ENCODE peak calls at places on chromosomes 6 and 20, in six cellular contexts. Z, S, A, M, G and C are unnamed samples.

GRCh38 chr6:54112171-54112650 is 968 bp downstream of the MLIP start:
- DNase-seq in Z (no peak), S (no peak), A (no peak), M (no peak), G (no peak), C (no peak)

GRCh38 chr6:4359108-4359710 is 223.8 kb upstream of the ECI2 start:
- DNase-seq in Z (no peak), S (no peak), A (no peak), M (no peak), G (no peak), C (no peak)

GRCh38 chr6:158799051-158799792 is 19.9 kb downstream of the EZR start:
- DNase-seq in Z (no peak), S (peak), A (no peak), M (no peak), G (no peak), C (peak)

GRCh38 chr6:10837009-10837691 is 1.2 kb downstream of the MAK start:
- DNase-seq in Z (no peak), S (no peak), A (peak), M (no peak), G (no peak), C (peak)

GRCh38 chr20:58892126-58892931 is 39.8 kb downstream of the GNAS start:
- DNase-seq in Z (peak), S (no peak), A (peak), M (no peak), G (no peak), C (peak)

GRCh38 chr6:158707120-158707519 is 57.3 kb downstream of the SYTL3 start:
- DNase-seq in Z (no peak), S (no peak), A (no peak), M (no peak), G (no peak), C (peak)

GRCh38 chr6:113873043-113873667 is 16.0 kb downstream of the MARCKS start:
- DNase-seq in Z (no peak), S (no peak), A (peak), M (no peak), G (no peak), C (no peak)

GRCh38 chr20:24619212-24619611 is 149.8 kb downstream of the SYNDIG1 start:
- DNase-seq in Z (no peak), S (no peak), A (no peak), M (no peak), G (no peak), C (no peak)

GRCh38 chr6:112004397-112005341 is 49.2 kb upstream of the CCN6 start:
- DNase-seq in Z (no peak), S (no peak), A (no peak), M (no peak), G (no peak), C (no peak)

GRCh38 chr20:57714409-57715267 is 4.8 kb upstream of the PMEPA1 start:
- DNase-seq in Z (no peak), S (peak), A (no peak), M (peak), G (no peak), C (peak)

GRCh38 chr6:16758163-16758975 is 2.9 kb downstream of the ATXN1 start:
- DNase-seq in Z (no peak), S (no peak), A (no peak), M (no peak), G (no peak), C (peak)

GRCh38 chr20:37881601-37882343 is 21.2 kb upstream of the VSTM2L start:
- DNase-seq in Z (no peak), S (no peak), A (no peak), M (no peak), G (no peak), C (no peak)

GRCh38 chr20:12112665-12113064 is 195.0 kb downstream of the BTBD3 start:
- DNase-seq in Z (no peak), S (no peak), A (no peak), M (no peak), G (no peak), C (no peak)

GRCh38 chr6:107840636-107841264 is 16.6 kb upstream of the SCML4 start:
- DNase-seq in Z (no peak), S (no peak), A (no peak), M (no peak), G (no peak), C (no peak)

GRCh38 chr6:39889229-39889628 is 45.0 kb downstream of the MOCS1 start:
- DNase-seq in Z (no peak), S (no peak), A (no peak), M (no peak), G (no peak), C (no peak)

GRCh38 chr6:99879431-99879830 is 114.6 kb downstream of the MCHR2 start:
- DNase-seq in Z (no peak), S (no peak), A (no peak), M (no peak), G (no peak), C (no peak)

GRCh38 chr20:56627122-56628014 is 1.7 kb upstream of the TFAP2C start:
- DNase-seq in Z (no peak), S (no peak), A (peak), M (no peak), G (no peak), C (no peak)

GRCh38 chr6:142853244-142854180 is 91.5 kb downstream of the HIVEP2 start:
- DNase-seq in Z (no peak), S (no peak), A (no peak), M (no peak), G (no peak), C (no peak)

GRCh38 chr6:11264100-11264499 is 31.6 kb upstream of the NEDD9 start:
- DNase-seq in Z (no peak), S (no peak), A (peak), M (no peak), G (no peak), C (no peak)

DNA sequence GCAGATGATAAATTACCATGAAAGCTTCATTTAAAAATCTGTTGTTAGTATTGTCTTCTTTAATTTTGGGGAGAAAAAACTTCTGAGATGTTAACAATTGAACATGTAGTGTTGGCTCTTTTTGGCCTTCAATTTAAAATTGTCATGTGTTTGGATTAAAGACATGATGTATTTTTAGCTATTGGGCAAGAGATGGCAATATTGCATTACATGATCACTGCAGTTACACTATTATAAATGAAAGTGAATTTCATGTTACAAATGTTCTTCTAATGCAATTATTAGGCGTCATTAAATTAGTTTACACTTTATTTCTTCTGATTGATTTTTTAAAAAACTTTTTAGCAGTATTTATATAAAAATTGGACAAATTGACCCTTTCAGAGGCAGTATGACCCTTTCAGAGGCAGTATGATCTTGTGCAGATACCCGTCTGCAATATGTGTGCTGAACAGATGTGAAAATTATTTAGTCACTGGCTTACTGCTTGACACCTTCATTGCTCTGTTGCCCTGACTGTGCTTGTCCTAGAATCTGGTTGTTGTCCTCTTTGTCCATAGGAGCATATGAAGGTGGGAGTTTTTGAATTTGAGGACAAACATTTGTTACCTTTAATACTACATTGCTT is 25.8 kb downstream of the CDKAL1 start:
- DNase-seq in Z (no peak), S (no peak), A (no peak), M (no peak), G (no peak), C (no peak)
- TF ChIP-seq CTCF in Z (no peak), S (no peak), A (no peak), M (no peak), G (no peak), C (no peak)

GRCh38 chr20:44460795-44461141 is 14.9 kb upstream of the TTPAL start:
- DNase-seq in Z (no peak), S (no peak), A (no peak), M (peak), G (no peak), C (peak)
- TF ChIP-seq CTCF in Z (peak), S (peak), A (peak), M (peak), G (peak), C (peak)

GRCh38 chr6:163579880-163580295 is 165.4 kb downstream of the QKI start:
- DNase-seq in Z (no peak), S (no peak), A (no peak), M (no peak), G (no peak), C (peak)
- TF ChIP-seq CTCF in Z (no peak), S (no peak), A (no peak), M (peak), G (peak), C (peak)

GRCh38 chr20:10323729-10324128 is 105.1 kb downstream of the SNAP25 start:
- DNase-seq in Z (no peak), S (no peak), A (no peak), M (no peak), G (no peak), C (no peak)
- TF ChIP-seq CTCF in Z (no peak), S (no peak), A (no peak), M (no peak), G (no peak), C (no peak)

DNA sequence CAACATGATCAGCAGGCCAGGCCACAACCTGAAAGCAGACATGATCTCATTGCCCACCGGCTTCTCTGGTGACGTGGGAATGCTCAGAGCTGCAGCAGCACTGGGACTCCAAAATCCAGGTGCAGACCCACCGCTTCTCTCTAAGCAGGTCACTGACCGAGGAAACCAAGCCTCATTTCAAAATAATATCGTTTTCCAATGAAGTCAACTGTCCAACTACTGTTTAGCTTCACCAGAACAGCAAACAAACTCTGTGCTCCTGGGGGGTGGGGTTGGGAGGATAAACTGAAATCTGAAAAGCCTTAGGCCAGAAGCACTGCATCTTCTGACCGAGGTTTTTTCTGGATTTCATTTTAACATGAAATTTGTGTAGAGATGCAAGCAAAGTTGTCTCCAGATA is at the start of gene GPLD1:
- DNase-seq in Z (no peak), S (no peak), A (no peak), M (no peak), G (no peak), C (no peak)
- TF ChIP-seq CTCF in Z (no peak), S (no peak), A (no peak), M (no peak), G (no peak), C (no peak)

GRCh38 chr6:128370072-128370471 is 150.3 kb downstream of the PTPRK start:
- DNase-seq in Z (no peak), S (peak), A (no peak), M (peak), G (no peak), C (peak)
- TF ChIP-seq CTCF in Z (no peak), S (peak), A (no peak), M (no peak), G (peak), C (peak)

DNA sequence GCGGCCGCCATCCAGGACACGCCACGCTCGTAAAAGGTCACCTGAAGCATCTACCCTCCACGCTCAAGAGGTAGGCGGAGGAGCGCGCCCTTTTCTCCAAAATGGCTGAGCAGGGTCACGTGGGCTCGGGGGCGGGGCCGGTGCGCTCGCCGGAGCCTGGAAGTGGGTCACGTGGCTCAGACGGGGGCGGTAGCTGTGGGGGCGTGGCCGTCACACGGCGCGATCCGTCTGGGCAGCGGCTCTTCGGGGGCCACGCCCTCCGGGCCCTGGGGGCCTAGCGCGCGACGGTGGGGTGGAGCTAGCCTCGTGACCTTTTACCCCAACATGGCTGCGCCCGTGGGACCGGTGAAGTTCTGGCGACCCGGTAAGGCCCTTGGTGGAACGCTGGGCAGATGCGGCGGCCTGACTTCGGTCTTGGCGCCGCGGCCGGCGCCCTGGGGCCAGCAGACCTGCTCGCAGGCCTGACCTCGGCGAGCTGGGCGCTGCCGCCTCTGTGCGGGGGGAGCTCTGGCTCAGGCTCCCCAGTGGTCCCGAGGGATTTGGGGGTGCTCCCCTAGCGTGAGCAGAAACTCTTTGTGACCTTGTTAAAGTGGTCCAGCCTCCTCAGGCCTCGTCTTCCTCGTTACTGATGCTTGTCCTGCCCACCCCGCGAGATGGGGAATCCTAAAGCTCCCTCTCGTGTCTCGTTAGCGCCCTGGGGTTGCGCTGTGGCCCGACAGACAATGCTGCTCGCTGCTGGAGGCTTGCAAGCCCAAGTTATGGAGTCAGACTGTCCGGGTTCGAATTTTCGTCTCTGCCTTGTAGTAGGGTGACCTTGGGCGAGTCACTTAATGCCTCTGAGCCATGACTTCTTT is at the start of gene DHX35:
- DNase-seq in Z (peak), S (peak), A (peak), M (peak), G (peak), C (peak)
- TF ChIP-seq CTCF in Z (no peak), S (peak), A (peak), M (peak), G (peak), C (peak)

GRCh38 chr20:19688031-19688806 is 69.8 kb upstream of the RIN2 start:
- DNase-seq in Z (no peak), S (peak), A (peak), M (peak), G (peak), C (peak)
- TF ChIP-seq CTCF in Z (no peak), S (peak), A (no peak), M (peak), G (peak), C (peak)

DNA sequence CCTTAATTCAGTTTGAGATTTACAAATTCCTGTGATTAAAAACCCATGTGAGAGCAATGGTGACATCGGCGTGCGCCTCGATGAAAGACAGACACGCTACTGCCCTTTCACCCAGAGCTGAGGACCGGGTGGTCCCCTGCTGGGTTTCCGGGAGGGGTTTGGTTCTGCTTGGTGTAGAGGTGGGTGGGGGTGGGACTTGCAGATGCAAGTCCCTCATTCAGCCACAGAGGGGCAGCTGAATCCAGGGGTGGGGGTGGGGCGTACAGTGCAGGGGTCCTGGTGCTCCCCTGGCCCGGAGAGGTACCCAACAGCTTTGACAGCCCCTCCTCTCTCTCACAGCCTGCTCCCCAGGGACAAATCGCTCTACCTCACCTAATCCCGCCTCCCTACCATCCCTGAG is 118.7 kb downstream of the JPH2 start:
- DNase-seq in Z (no peak), S (no peak), A (peak), M (no peak), G (no peak), C (no peak)
- TF ChIP-seq CTCF in Z (no peak), S (no peak), A (no peak), M (no peak), G (no peak), C (no peak)

DNA sequence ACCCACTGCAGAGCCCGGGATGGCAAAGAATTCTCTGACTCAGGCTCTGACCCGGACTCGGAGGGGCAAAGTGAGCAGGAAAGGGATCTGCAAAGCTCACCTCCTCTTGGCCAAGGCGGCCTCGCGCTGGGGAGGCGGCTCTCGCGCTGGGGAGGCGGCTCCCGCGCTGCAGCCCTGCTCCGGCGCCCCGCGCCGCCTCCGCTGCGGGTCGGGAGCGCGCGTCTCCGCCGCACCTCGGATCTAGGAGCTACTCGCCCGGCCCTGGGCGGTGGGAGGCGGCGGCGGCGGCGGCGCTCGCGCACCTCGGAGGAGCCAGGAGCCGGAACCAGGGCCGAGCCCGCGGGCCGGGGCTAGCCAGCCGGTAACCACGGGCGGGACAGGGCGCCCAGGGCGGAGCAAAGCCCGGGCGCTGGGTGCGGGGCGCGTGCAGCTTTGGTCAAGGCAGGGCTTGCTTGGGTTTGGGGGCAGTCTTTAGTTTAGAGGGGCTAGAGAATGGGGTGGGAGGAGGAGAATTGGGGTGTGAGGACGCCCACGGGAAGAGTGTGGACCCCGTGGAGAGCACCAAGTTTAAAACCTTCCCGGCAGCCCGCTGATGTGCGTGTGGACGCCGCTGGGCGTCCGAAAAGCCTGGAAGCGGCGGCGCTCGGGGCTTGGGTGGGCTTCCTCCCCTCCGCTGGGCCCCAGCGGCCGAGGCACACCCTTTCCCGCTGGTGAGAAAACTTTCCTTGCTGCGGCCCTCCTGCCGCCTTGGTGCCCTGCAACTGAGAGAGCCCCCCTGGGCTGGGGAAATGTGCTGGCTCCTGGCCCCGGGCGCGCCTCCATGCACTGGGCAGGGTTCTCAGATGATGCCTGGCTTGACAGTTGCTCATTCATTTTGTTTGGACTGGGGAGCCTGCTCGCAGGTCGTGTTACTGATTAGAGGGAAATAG is at the start of gene MRAP2:
- DNase-seq in Z (no peak), S (no peak), A (peak), M (no peak), G (no peak), C (peak)
- TF ChIP-seq CTCF in Z (no peak), S (no peak), A (no peak), M (no peak), G (no peak), C (no peak)